ENCODE peak calls at places on chromosomes 2 and 18, in six cellular contexts. T, F, J, L, O and M are unnamed samples.

GRCh38 chr2:69095246-69095645 is 82.3 kb downstream of the ANTXR1 start:
- DNase-seq in T (no peak), F (no peak), J (no peak), L (no peak), O (no peak), M (no peak)

GRCh38 chr18:46424898-46425297 is 232.1 kb downstream of the LOXHD1 start:
- DNase-seq in T (no peak), F (no peak), J (no peak), L (no peak), O (no peak), M (no peak)

GRCh38 chr2:30915485-30915884 is 108.2 kb upstream of the CAPN13 start:
- DNase-seq in T (peak; percentile 22), F (peak; percentile 7), J (peak; percentile 72), L (no peak), O (no peak), M (peak; percentile 55)

GRCh38 chr2:160210599-160211138 is 10.6 kb upstream of the ITGB6 start:
- DNase-seq in T (peak; percentile 60), F (peak; percentile 68), J (peak; percentile 89), L (peak; percentile 75), O (peak; percentile 80), M (peak; percentile 49)

GRCh38 chr2:226362991-226363390 is 436.6 kb downstream of the IRS1 start:
- DNase-seq in T (no peak), F (no peak), J (no peak), L (no peak), O (no peak), M (no peak)

GRCh38 chr2:15982285-15982967 is 42.1 kb downstream of the MYCN start:
- DNase-seq in T (no peak), F (no peak), J (no peak), L (no peak), O (no peak), M (no peak)

GRCh38 chr2:144519934-144520717 is at the start of gene ZEB2:
- DNase-seq in T (peak; percentile 12), F (peak; percentile 19), J (peak; percentile 56), L (no peak), O (peak; percentile 56), M (no peak)

GRCh38 chr2:214649440-214650205 is 159.9 kb downstream of the BARD1 start:
- DNase-seq in T (no peak), F (no peak), J (no peak), L (no peak), O (no peak), M (no peak)

GRCh38 chr18:37452015-37452414 is 113.6 kb downstream of the CELF4 start:
- DNase-seq in T (no peak), F (no peak), J (no peak), L (no peak), O (no peak), M (no peak)

GRCh38 chr18:32661486-32662299 is 111.1 kb downstream of the KLHL14 start:
- DNase-seq in T (no peak), F (no peak), J (no peak), L (no peak), O (no peak), M (no peak)

GRCh38 chr2:167946367-167946955 is 300.9 kb downstream of the STK39 start:
- DNase-seq in T (no peak), F (no peak), J (no peak), L (no peak), O (no peak), M (peak; percentile 66)

GRCh38 chr2:20479835-20480234 is 33.0 kb downstream of the RHOB start:
- DNase-seq in T (no peak), F (no peak), J (no peak), L (no peak), O (no peak), M (no peak)

GRCh38 chr2:18267501-18267900 is 293.0 kb downstream of the RDH14 start:
- DNase-seq in T (no peak), F (no peak), J (no peak), L (no peak), O (no peak), M (no peak)
- TF ChIP-seq ZNF274 in T (no peak), F (no peak), J (no peak), L (no peak), O (no peak), M (no peak)

GRCh38 chr2:63287961-63288360 is 237.3 kb downstream of the OTX1 start:
- DNase-seq in T (no peak), F (no peak), J (no peak), L (no peak), O (no peak), M (no peak)
- H3K9me3 ChIP-seq in T (no peaks in the 10 kb centered on the region), F (no peaks in the 10 kb centered on the region), J (peaks cover 6% of the 10 kb centered on the region), L (no peaks in the 10 kb centered on the region), O (no peaks in the 10 kb centered on the region), M (no peaks in the 10 kb centered on the region)

DNA sequence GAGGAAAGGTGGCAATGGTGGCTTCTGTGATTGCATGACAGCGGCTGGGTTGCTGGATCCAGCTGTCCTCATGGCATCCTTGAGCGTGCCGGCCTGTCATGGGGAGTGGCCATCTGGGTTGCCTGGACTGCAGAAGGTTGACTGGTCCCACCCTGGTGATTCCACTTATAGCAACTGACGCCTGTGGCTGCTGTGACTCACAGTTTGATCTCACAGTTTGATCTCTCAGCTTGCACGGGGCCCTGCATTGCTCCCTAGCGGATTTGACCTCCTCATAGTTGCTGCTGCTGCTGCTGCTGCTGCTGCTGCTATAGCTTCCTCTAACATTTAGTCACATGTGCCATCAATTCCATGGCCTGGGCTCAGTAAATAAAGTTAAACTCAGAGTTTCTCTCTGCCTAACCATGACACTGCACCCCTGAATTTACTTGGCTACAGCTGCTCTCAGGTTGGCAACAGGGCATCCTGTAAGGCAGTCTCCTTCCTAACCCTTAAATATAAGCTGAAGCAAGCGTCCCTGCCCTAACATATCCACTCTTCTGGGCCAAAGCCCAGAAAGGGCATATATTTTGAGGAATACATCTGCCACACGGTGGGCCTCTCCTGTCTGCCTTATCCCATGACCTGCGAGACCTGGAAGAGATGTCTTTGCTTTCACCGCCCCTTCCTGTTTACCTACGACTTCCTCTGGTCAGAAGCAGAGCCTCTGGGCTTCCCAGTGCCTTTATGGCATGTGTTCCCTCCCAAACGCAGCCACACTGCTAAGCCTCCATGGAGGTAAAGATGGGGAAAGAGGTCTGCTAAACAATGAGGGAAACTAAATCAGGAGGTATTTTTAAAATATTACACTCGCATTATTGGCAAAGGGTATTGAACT is 37.8 kb upstream of the CCDC150 start:
- DNase-seq in T (no peak), F (peak; percentile 87), J (no peak), L (no peak), O (peak; percentile 34), M (no peak)
- H3K27me3 ChIP-seq in T (no peaks in the 10 kb centered on the region), F (no peaks in the 10 kb centered on the region), J (no peaks in the 10 kb centered on the region), L (no peaks in the 10 kb centered on the region), O (no peaks in the 10 kb centered on the region), M (no peaks in the 10 kb centered on the region)

GRCh38 chr2:102636283-102636907 is 17.0 kb downstream of the SLC9A2 start:
- DNase-seq in T (no peak), F (no peak), J (no peak), L (no peak), O (no peak), M (no peak)

GRCh38 chr2:102634831-102635241 is 15.5 kb downstream of the SLC9A2 start:
- DNase-seq in T (no peak), F (no peak), J (no peak), L (no peak), O (peak; percentile 61), M (no peak)

GRCh38 chr2:102637358-102637757 is 18.0 kb downstream of the SLC9A2 start:
- DNase-seq in T (no peak), F (no peak), J (no peak), L (no peak), O (no peak), M (no peak)

GRCh38 chr2:102632380-102633175 is 13.2 kb downstream of the SLC9A2 start:
- DNase-seq in T (no peak), F (no peak), J (no peak), L (no peak), O (no peak), M (no peak)

DNA sequence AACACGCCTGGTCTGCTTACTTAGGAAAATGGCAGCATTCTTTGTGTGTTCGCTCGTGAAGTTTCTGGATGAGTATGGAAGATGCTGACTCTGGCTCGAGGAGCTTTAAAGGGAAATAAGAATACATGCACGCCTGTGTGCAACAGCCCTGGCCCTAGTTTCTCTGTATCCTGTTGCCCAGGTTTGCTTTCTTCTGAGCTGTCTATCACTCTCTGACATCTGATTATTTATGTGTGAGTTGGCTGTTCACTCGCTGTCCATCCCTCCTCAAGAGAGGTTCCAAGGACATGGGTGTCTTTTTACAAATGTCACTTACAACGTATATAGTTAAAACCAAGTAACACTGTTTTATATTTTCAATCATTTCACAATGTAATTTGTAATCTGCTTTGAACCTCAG is 16.0 kb downstream of the SLC9A2 start:
- DNase-seq in T (no peak), F (no peak), J (no peak), L (no peak), O (peak; percentile 36), M (no peak)
- TF ChIP-seq ZNF274 in T (no peak), F (no peak), J (no peak), L (no peak), O (no peak), M (no peak)

GRCh38 chr2:187825-188224 is 76.0 kb downstream of the SH3YL1 start:
- DNase-seq in T (no peak), F (no peak), J (no peak), L (no peak), O (no peak), M (no peak)
- H3K9me3 ChIP-seq in T (peaks cover 46% of the 10 kb centered on the region), F (peaks cover 4% of the 10 kb centered on the region), J (peaks cover 57% of the 10 kb centered on the region), L (no peaks in the 10 kb centered on the region), O (no peaks in the 10 kb centered on the region), M (peaks cover 82% of the 10 kb centered on the region)

DNA sequence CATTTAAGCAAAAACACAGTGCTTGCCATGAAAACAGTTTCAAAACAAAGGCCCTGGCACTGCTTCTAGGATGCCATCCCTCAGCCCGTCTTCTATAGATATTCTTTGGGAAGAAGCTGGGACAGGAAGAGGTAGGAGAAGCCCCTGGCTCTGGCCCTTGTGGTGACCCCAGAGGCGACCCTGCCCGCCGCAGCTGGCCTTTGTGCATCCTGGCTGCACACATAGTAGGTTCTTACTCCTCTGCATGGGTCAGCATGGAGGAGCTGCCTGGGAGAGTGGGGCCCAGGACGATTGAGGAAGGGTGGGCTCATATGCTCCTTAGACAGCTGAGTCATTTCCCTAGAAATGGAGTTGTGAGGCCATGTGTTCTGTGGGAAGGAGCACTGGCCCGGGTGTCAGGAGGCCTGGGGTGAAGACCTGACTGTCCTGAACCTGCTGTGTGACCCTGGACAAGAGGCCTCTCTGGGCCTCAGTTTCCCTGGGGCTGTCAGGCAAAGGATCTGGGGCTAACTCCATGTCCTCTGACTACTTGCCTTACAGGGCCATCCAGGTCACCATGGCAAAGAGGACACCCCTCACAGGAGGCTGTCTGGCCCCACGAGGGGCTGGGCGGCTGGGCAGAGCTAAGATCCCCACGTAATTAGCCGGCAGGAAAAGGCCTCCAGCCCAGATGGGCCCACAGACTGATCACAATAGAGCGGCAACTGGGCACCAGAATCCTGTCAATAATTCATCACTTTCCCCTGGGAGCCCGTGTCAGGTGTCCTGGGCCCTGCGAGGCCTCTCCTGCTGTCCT is 44.6 kb upstream of the OTOF start:
- DNase-seq in T (no peak), F (no peak), J (no peak), L (no peak), O (no peak), M (no peak)
- H3K27me3 ChIP-seq in T (peaks cover 5% of the 10 kb centered on the region), F (peaks cover 18% of the 10 kb centered on the region), J (no peaks in the 10 kb centered on the region), L (peaks cover 8% of the 10 kb centered on the region), O (peaks cover 17% of the 10 kb centered on the region), M (no peaks in the 10 kb centered on the region)